ENCODE peak calls at places on chromosomes 5 and 9, in nine cellular contexts. K is CD8-positive, alpha-beta T cell; N is CD8-positive, alpha-beta memory T cell; L is psoas muscle; J is Peyer's patch; E is fibroblast of lung; S is heart left ventricle; R is neuronal stem cell; G is stomach. V is an unnamed sample.
A peak's percentile ranks its signal among the peaks of the same experiment; 100 is the strongest.

GRCh38 chr9:121718063-121718462 is 66.6 kb downstream of the DAB2IP start:
- DNase-seq in K (no peak), N (no peak), L (no peak), J (no peak), E (peak; percentile 54), S (no peak), R (peak; percentile 48), G (no peak), V (peak; percentile 80)

GRCh38 chr5:40041452-40041851 is 616.7 kb upstream of the DAB2 start:
- DNase-seq in K (no peak), N (no peak), L (no peak), J (no peak), E (no peak), S (no peak), R (no peak), G (no peak), V (no peak)

GRCh38 chr9:126301985-126302603 is 24.5 kb upstream of the MVB12B start:
- DNase-seq in K (peak; percentile 59), N (peak; percentile 22), L (no peak), J (peak; percentile 40), E (peak; percentile 69), S (peak; percentile 59), R (peak; percentile 44), G (peak; percentile 65), V (peak; percentile 76)

GRCh38 chr9:126661122-126661520 is 47.4 kb downstream of the LMX1B start:
- DNase-seq in K (no peak), N (no peak), L (no peak), J (no peak), E (no peak), S (no peak), R (no peak), G (no peak), V (no peak)

GRCh38 chr5:176802116-176802784 is 8.1 kb upstream of the UNC5A start:
- DNase-seq in K (no peak), N (no peak), L (no peak), J (no peak), E (no peak), S (no peak), R (no peak), G (no peak), V (no peak)

GRCh38 chr5:114412509-114413171 is 50.8 kb downstream of the KCNN2 start:
- DNase-seq in K (no peak), N (no peak), L (no peak), J (no peak), E (peak; percentile 97), S (no peak), R (no peak), G (no peak), V (no peak)

GRCh38 chr9:34566191-34566849 is 23.2 kb downstream of the CNTFR start:
- DNase-seq in K (no peak), N (no peak), L (no peak), J (no peak), E (no peak), S (no peak), R (no peak), G (no peak), V (no peak)

GRCh38 chr9:125361837-125362531 is 100.4 kb downstream of the GAPVD1 start:
- DNase-seq in K (no peak), N (no peak), L (no peak), J (no peak), E (peak; percentile 47), S (no peak), R (no peak), G (no peak), V (no peak)

GRCh38 chr9:95754533-95755420 is 120.7 kb upstream of the ERCC6L2 start:
- DNase-seq in K (no peak), N (no peak), L (no peak), J (no peak), E (no peak), S (no peak), R (no peak), G (no peak), V (no peak)

DNA sequence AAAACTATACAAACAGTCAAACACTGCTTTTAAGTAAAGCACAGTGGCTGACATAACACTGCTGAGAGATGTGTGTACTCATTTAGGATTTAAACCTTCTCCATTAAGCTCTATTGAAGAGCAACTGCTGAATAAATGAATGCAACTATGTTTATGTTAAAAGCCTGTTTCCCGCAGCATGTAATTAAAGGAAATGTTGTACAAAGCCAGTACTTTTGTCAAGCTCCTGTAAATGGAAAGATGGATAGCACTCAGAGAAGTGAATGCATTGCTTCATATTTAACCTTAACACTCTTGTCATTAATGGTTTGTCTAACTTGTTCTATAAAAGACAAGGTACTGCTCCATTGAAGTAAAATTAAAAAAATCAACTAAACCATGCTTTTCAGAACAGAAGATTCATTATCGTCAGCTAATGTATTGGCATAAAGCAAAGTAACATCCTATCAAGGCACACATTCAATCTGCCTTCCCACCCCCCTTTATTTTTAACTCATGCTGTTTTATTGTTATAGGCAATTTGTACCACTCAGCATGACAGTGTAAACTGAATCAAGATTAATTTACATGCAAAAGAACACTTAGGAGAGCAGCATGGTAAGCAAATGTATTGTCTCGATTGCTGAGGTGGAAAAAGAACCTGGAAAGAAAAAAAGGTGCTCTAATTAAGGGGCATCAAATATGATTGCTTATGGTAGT is 240.8 kb upstream of the TBCA start:
- DNase-seq in K (no peak), N (no peak), L (no peak), J (no peak), E (no peak), S (no peak), R (no peak), G (no peak), V (no peak)
- H3K4me3 ChIP-seq in K (no peak overlapping the region), N (no peak overlapping the region), L (no peak overlapping the region), J (no peak overlapping the region), E (no peak overlapping the region), S (no peak overlapping the region), R (no peak overlapping the region), G (no peak overlapping the region), V (no peak overlapping the region)

GRCh38 chr5:142492781-142493281 is 168.0 kb upstream of the SPRY4 start:
- DNase-seq in K (no peak), N (no peak), L (no peak), J (no peak), E (peak; percentile 82), S (no peak), R (no peak), G (no peak), V (no peak)
- H3K27ac ChIP-seq in K (no peak overlapping the region), N (no peak overlapping the region), L (peak overlapping the region; percentile 32), J (no peak overlapping the region), E (peak overlapping the region; percentile 34), S (peak overlapping the region; percentile 59), R (no peak overlapping the region), G (no peak overlapping the region), V (peak overlapping the region; percentile 54)

GRCh38 chr5:123810911-123811310 is 298.9 kb downstream of the CSNK1G3 start:
- DNase-seq in K (no peak), N (no peak), L (no peak), J (no peak), E (no peak), S (no peak), R (no peak), G (no peak), V (no peak)

GRCh38 chr5:123808841-123809240 is 296.9 kb downstream of the CSNK1G3 start:
- DNase-seq in K (no peak), N (no peak), L (no peak), J (no peak), E (no peak), S (no peak), R (no peak), G (no peak), V (no peak)

GRCh38 chr5:123811771-123812170 is 299.8 kb downstream of the CSNK1G3 start:
- DNase-seq in K (no peak), N (no peak), L (no peak), J (no peak), E (no peak), S (no peak), R (no peak), G (no peak), V (no peak)

GRCh38 chr5:123810253-123810652 is 298.3 kb downstream of the CSNK1G3 start:
- DNase-seq in K (no peak), N (no peak), L (no peak), J (no peak), E (peak; percentile 41), S (peak; percentile 39), R (no peak), G (no peak), V (peak; percentile 9)

DNA sequence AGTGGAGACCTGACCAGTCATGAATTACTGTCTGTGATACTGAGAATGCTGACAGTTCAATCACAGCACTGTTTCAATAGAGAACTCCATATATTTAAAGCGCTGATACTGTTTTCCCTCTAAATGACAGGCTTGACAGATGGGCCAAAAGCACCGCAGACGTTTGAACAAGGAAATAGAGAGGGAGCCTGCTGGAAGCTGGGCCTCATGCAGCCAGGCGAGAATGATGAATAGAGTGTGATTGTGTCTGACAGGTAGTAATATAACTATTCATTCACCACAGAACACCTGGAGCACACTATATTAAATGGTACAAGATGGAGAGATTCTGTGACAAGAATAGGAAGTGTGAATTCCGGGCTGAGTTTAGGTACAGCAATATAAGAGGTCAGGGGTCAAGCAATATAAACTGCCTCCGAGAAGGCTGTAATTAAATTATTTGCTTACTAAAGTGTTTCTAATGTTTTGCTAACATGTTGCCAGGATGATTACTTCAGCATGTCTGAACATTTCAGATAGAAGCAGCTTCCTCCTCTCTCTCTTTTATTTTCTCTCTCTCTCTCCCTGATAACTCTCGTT is 297.7 kb downstream of the CSNK1G3 start:
- DNase-seq in K (no peak), N (no peak), L (no peak), J (no peak), E (no peak), S (no peak), R (no peak), G (no peak), V (no peak)
- H3K4me1 ChIP-seq in K (no peaks in the 10 kb centered on the region), N (no peaks in the 10 kb centered on the region), L (peaks cover 62% of the 10 kb centered on the region), J (no peaks in the 10 kb centered on the region), E (no peaks in the 10 kb centered on the region), S (peaks cover 45% of the 10 kb centered on the region), R (peaks cover 72% of the 10 kb centered on the region), G (peaks cover 4% of the 10 kb centered on the region), V (peaks cover 12% of the 10 kb centered on the region)

GRCh38 chr5:172886396-172886932 is 52.4 kb downstream of the ERGIC1 start:
- DNase-seq in K (no peak), N (no peak), L (no peak), J (no peak), E (no peak), S (no peak), R (no peak), G (no peak), V (no peak)

GRCh38 chr5:172886974-172887491 is 53.0 kb downstream of the ERGIC1 start:
- DNase-seq in K (no peak), N (no peak), L (peak; percentile 84), J (no peak), E (peak; percentile 95), S (peak; percentile 68), R (no peak), G (peak; percentile 54), V (peak; percentile 85)

GRCh38 chr5:172890659-172891058 is 56.6 kb downstream of the ERGIC1 start:
- DNase-seq in K (no peak), N (no peak), L (peak; percentile 23), J (no peak), E (no peak), S (no peak), R (no peak), G (no peak), V (peak; percentile 52)

GRCh38 chr5:172885594-172886340 is 51.7 kb downstream of the ERGIC1 start:
- DNase-seq in K (no peak), N (no peak), L (peak; percentile 68), J (no peak), E (no peak), S (peak; percentile 50), R (no peak), G (no peak), V (peak; percentile 39)

DNA sequence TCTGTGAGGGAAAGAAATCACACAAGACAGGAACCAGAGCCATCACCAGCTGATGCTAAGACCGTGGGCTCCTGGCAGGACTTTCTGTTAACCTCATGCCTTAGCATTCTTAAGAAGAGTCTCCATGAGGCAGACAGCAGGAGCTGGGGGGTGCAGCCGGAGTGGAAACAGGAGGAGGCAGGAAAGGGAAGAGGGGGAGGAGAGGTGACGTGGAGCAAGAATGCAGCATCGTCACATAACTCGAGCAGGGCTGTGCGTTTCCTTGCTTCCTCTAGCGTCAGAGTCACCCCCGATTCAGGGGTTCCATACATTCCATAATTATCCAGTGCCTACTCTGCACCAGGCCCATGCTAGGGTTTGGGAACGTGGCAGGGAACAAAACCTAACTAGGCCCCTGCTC is 53.7 kb downstream of the ERGIC1 start:
- DNase-seq in K (no peak), N (no peak), L (peak; percentile 51), J (no peak), E (peak; percentile 82), S (peak; percentile 80), R (no peak), G (no peak), V (peak; percentile 82)
- H3K4me3 ChIP-seq in K (no peak overlapping the region), N (no peak overlapping the region), L (no peak overlapping the region), J (no peak overlapping the region), E (no peak overlapping the region), S (peak overlapping the region; percentile 13), R (no peak overlapping the region), G (peak overlapping the region; percentile 5), V (no peak overlapping the region)